ENCODE peak calls at places on chromosomes 1 and 21, in five cellular contexts. One of them, this sample, is unnamed.

GRCh38 chr1:31785947-31786290 is 21.8 kb upstream of the ADGRB2 start:
- DNase-seq in iris pigment epithelial cell: no peak
- DNase-seq in stimulated activated CD4-positive, alpha-beta T cell treated with anti-CD3 and anti-CD28 coated beads, TNF-alpha, amount 100 ng/mL, for 4 hours: no peak
- DNase-seq in K562: no peak
- DNase-seq in psoas muscle: no peak
- DNase-seq in this sample: peak

GRCh38 chr1:24393892-24394291 is 19.7 kb downstream of the STPG1 start:
- DNase-seq in stimulated activated CD4-positive, alpha-beta T cell treated with anti-CD3 and anti-CD28 coated beads, TNF-alpha, amount 100 ng/mL, for 4 hours: no peak
- DNase-seq in K562: no peak
- DNase-seq in iris pigment epithelial cell: peak
- DNase-seq in psoas muscle: no peak
- DNase-seq in this sample: no peak

GRCh38 chr1:80417651-80418050 is 1383.1 kb upstream of the ADGRL2 start:
- DNase-seq in K562: no peak
- DNase-seq in stimulated activated CD4-positive, alpha-beta T cell treated with anti-CD3 and anti-CD28 coated beads, TNF-alpha, amount 100 ng/mL, for 4 hours: no peak
- DNase-seq in iris pigment epithelial cell: peak
- DNase-seq in psoas muscle: no peak
- DNase-seq in this sample: no peak

GRCh38 chr1:9449106-9449627 is 90.1 kb upstream of the SLC25A33 start:
- DNase-seq in stimulated activated CD4-positive, alpha-beta T cell treated with anti-CD3 and anti-CD28 coated beads, TNF-alpha, amount 100 ng/mL, for 4 hours: no peak
- DNase-seq in psoas muscle: peak
- DNase-seq in K562: no peak
- DNase-seq in iris pigment epithelial cell: peak
- DNase-seq in this sample: peak

GRCh38 chr1:207937204-207937603 is 26.3 kb upstream of the CD34 start:
- DNase-seq in psoas muscle: no peak
- DNase-seq in iris pigment epithelial cell: no peak
- DNase-seq in stimulated activated CD4-positive, alpha-beta T cell treated with anti-CD3 and anti-CD28 coated beads, TNF-alpha, amount 100 ng/mL, for 4 hours: no peak
- DNase-seq in K562: no peak
- DNase-seq in this sample: no peak

GRCh38 chr1:51295926-51296325 is 34.4 kb downstream of the TTC39A start:
- DNase-seq in stimulated activated CD4-positive, alpha-beta T cell treated with anti-CD3 and anti-CD28 coated beads, TNF-alpha, amount 100 ng/mL, for 4 hours: no peak
- DNase-seq in K562: no peak
- DNase-seq in psoas muscle: no peak
- DNase-seq in iris pigment epithelial cell: no peak
- DNase-seq in this sample: peak

GRCh38 chr1:213231795-213232231 is 180.8 kb downstream of the RPS6KC1 start:
- DNase-seq in stimulated activated CD4-positive, alpha-beta T cell treated with anti-CD3 and anti-CD28 coated beads, TNF-alpha, amount 100 ng/mL, for 4 hours: no peak
- DNase-seq in iris pigment epithelial cell: no peak
- DNase-seq in psoas muscle: no peak
- DNase-seq in K562: no peak
- DNase-seq in this sample: no peak

GRCh38 chr1:157000686-157001085 is 44.9 kb downstream of the ARHGEF11 start:
- DNase-seq in K562: no peak
- DNase-seq in psoas muscle: no peak
- DNase-seq in stimulated activated CD4-positive, alpha-beta T cell treated with anti-CD3 and anti-CD28 coated beads, TNF-alpha, amount 100 ng/mL, for 4 hours: no peak
- DNase-seq in iris pigment epithelial cell: peak
- DNase-seq in this sample: no peak

GRCh38 chr1:61388586-61388985 is 306.2 kb downstream of the NFIA start:
- DNase-seq in K562: no peak
- DNase-seq in iris pigment epithelial cell: peak
- DNase-seq in stimulated activated CD4-positive, alpha-beta T cell treated with anti-CD3 and anti-CD28 coated beads, TNF-alpha, amount 100 ng/mL, for 4 hours: no peak
- DNase-seq in psoas muscle: no peak
- DNase-seq in this sample: no peak

GRCh38 chr1:56774067-56774609 is 45.1 kb downstream of the FYB2 start:
- DNase-seq in psoas muscle: no peak
- DNase-seq in stimulated activated CD4-positive, alpha-beta T cell treated with anti-CD3 and anti-CD28 coated beads, TNF-alpha, amount 100 ng/mL, for 4 hours: no peak
- DNase-seq in iris pigment epithelial cell: no peak
- DNase-seq in K562: no peak
- DNase-seq in this sample: no peak

GRCh38 chr1:240304466-240304865 is 212.8 kb downstream of the FMN2 start:
- DNase-seq in psoas muscle: no peak
- DNase-seq in stimulated activated CD4-positive, alpha-beta T cell treated with anti-CD3 and anti-CD28 coated beads, TNF-alpha, amount 100 ng/mL, for 4 hours: no peak
- DNase-seq in iris pigment epithelial cell: no peak
- DNase-seq in K562: no peak
- DNase-seq in this sample: no peak

GRCh38 chr1:69246721-69247120 is 321.0 kb upstream of the LRRC7 start:
- DNase-seq in psoas muscle: no peak
- DNase-seq in iris pigment epithelial cell: no peak
- DNase-seq in K562: no peak
- DNase-seq in stimulated activated CD4-positive, alpha-beta T cell treated with anti-CD3 and anti-CD28 coated beads, TNF-alpha, amount 100 ng/mL, for 4 hours: no peak
- DNase-seq in this sample: no peak

GRCh38 chr1:33397994-33398393 is 32.9 kb downstream of the PHC2 start:
- DNase-seq in iris pigment epithelial cell: no peak
- DNase-seq in psoas muscle: no peak
- DNase-seq in K562: no peak
- DNase-seq in stimulated activated CD4-positive, alpha-beta T cell treated with anti-CD3 and anti-CD28 coated beads, TNF-alpha, amount 100 ng/mL, for 4 hours: no peak
- DNase-seq in this sample: no peak

GRCh38 chr1:172427191-172427590 is 6.7 kb downstream of the C1orf105 start:
- DNase-seq in stimulated activated CD4-positive, alpha-beta T cell treated with anti-CD3 and anti-CD28 coated beads, TNF-alpha, amount 100 ng/mL, for 4 hours: no peak
- DNase-seq in psoas muscle: no peak
- DNase-seq in K562: no peak
- DNase-seq in iris pigment epithelial cell: no peak
- DNase-seq in this sample: no peak

GRCh38 chr21:27149034-27149433 is 182.1 kb upstream of the ADAMTS5 start:
- DNase-seq in iris pigment epithelial cell: peak
- DNase-seq in psoas muscle: no peak
- DNase-seq in K562: no peak
- DNase-seq in stimulated activated CD4-positive, alpha-beta T cell treated with anti-CD3 and anti-CD28 coated beads, TNF-alpha, amount 100 ng/mL, for 4 hours: no peak
- DNase-seq in this sample: no peak

GRCh38 chr1:78491311-78492071 is 717 bp downstream of the PTGFR start:
- DNase-seq in K562: no peak
- DNase-seq in iris pigment epithelial cell: peak
- DNase-seq in psoas muscle: peak
- DNase-seq in stimulated activated CD4-positive, alpha-beta T cell treated with anti-CD3 and anti-CD28 coated beads, TNF-alpha, amount 100 ng/mL, for 4 hours: no peak
- DNase-seq in this sample: peak

GRCh38 chr1:219413523-219413922 is 199.4 kb downstream of the ZC3H11B start:
- DNase-seq in K562: no peak
- DNase-seq in psoas muscle: no peak
- DNase-seq in stimulated activated CD4-positive, alpha-beta T cell treated with anti-CD3 and anti-CD28 coated beads, TNF-alpha, amount 100 ng/mL, for 4 hours: no peak
- DNase-seq in iris pigment epithelial cell: no peak
- DNase-seq in this sample: no peak

GRCh38 chr1:177780096-177780700 is 189.7 kb downstream of the SEC16B start:
- DNase-seq in iris pigment epithelial cell: peak
- DNase-seq in psoas muscle: no peak
- DNase-seq in K562: no peak
- DNase-seq in stimulated activated CD4-positive, alpha-beta T cell treated with anti-CD3 and anti-CD28 coated beads, TNF-alpha, amount 100 ng/mL, for 4 hours: no peak
- DNase-seq in this sample: no peak

GRCh38 chr1:209207126-209207700 is 376.3 kb upstream of the CAMK1G start:
- DNase-seq in stimulated activated CD4-positive, alpha-beta T cell treated with anti-CD3 and anti-CD28 coated beads, TNF-alpha, amount 100 ng/mL, for 4 hours: no peak
- DNase-seq in K562: no peak
- DNase-seq in iris pigment epithelial cell: no peak
- DNase-seq in psoas muscle: no peak
- DNase-seq in this sample: no peak

GRCh38 chr1:7300893-7301292 is 470.2 kb upstream of the VAMP3 start:
- DNase-seq in stimulated activated CD4-positive, alpha-beta T cell treated with anti-CD3 and anti-CD28 coated beads, TNF-alpha, amount 100 ng/mL, for 4 hours: no peak
- DNase-seq in psoas muscle: no peak
- DNase-seq in iris pigment epithelial cell: peak
- DNase-seq in K562: no peak
- DNase-seq in this sample: no peak

GRCh38 chr1:200558866-200559459 is 61.6 kb downstream of the KIF14 start:
- DNase-seq in stimulated activated CD4-positive, alpha-beta T cell treated with anti-CD3 and anti-CD28 coated beads, TNF-alpha, amount 100 ng/mL, for 4 hours: no peak
- DNase-seq in psoas muscle: no peak
- DNase-seq in iris pigment epithelial cell: peak
- DNase-seq in K562: peak
- DNase-seq in this sample: no peak

GRCh38 chr1:206721454-206721853 is 36.7 kb downstream of the MAPKAPK2 start:
- DNase-seq in iris pigment epithelial cell: no peak
- DNase-seq in K562: no peak
- DNase-seq in psoas muscle: no peak
- DNase-seq in stimulated activated CD4-positive, alpha-beta T cell treated with anti-CD3 and anti-CD28 coated beads, TNF-alpha, amount 100 ng/mL, for 4 hours: no peak
- DNase-seq in this sample: no peak

GRCh38 chr1:230205719-230206198 is 138.7 kb downstream of the GALNT2 start:
- DNase-seq in K562: peak
- DNase-seq in iris pigment epithelial cell: peak
- DNase-seq in psoas muscle: no peak
- DNase-seq in stimulated activated CD4-positive, alpha-beta T cell treated with anti-CD3 and anti-CD28 coated beads, TNF-alpha, amount 100 ng/mL, for 4 hours: no peak
- DNase-seq in this sample: no peak

GRCh38 chr21:19908386-19908785 is 1089.8 kb upstream of the NCAM2 start:
- DNase-seq in stimulated activated CD4-positive, alpha-beta T cell treated with anti-CD3 and anti-CD28 coated beads, TNF-alpha, amount 100 ng/mL, for 4 hours: no peak
- DNase-seq in psoas muscle: no peak
- DNase-seq in K562: no peak
- DNase-seq in iris pigment epithelial cell: no peak
- DNase-seq in this sample: no peak

GRCh38 chr1:234602334-234603220 is 7.4 kb downstream of the IRF2BP2 start:
- DNase-seq in K562: peak
- DNase-seq in psoas muscle: peak
- DNase-seq in iris pigment epithelial cell: peak
- DNase-seq in stimulated activated CD4-positive, alpha-beta T cell treated with anti-CD3 and anti-CD28 coated beads, TNF-alpha, amount 100 ng/mL, for 4 hours: no peak
- DNase-seq in this sample: no peak

GRCh38 chr1:111983500-111983899 is 6.0 kb downstream of the KCND3 start:
- DNase-seq in K562: no peak
- DNase-seq in psoas muscle: no peak
- DNase-seq in stimulated activated CD4-positive, alpha-beta T cell treated with anti-CD3 and anti-CD28 coated beads, TNF-alpha, amount 100 ng/mL, for 4 hours: no peak
- DNase-seq in iris pigment epithelial cell: no peak
- DNase-seq in this sample: no peak

GRCh38 chr1:110768595-110768994 is 93.9 kb upstream of the KCNA3 start:
- DNase-seq in stimulated activated CD4-positive, alpha-beta T cell treated with anti-CD3 and anti-CD28 coated beads, TNF-alpha, amount 100 ng/mL, for 4 hours: no peak
- DNase-seq in iris pigment epithelial cell: no peak
- DNase-seq in psoas muscle: no peak
- DNase-seq in K562: no peak
- DNase-seq in this sample: no peak

GRCh38 chr1:211705439-211706205 is 30.2 kb upstream of the NEK2 start:
- DNase-seq in iris pigment epithelial cell: no peak
- DNase-seq in stimulated activated CD4-positive, alpha-beta T cell treated with anti-CD3 and anti-CD28 coated beads, TNF-alpha, amount 100 ng/mL, for 4 hours: no peak
- DNase-seq in psoas muscle: no peak
- DNase-seq in K562: no peak
- DNase-seq in this sample: no peak

GRCh38 chr1:221089803-221090202 is 210.6 kb downstream of the HLX start:
- DNase-seq in psoas muscle: no peak
- DNase-seq in iris pigment epithelial cell: no peak
- DNase-seq in stimulated activated CD4-positive, alpha-beta T cell treated with anti-CD3 and anti-CD28 coated beads, TNF-alpha, amount 100 ng/mL, for 4 hours: no peak
- DNase-seq in K562: no peak
- DNase-seq in this sample: no peak

GRCh38 chr1:31782766-31783410 is 18.7 kb upstream of the ADGRB2 start:
- DNase-seq in stimulated activated CD4-positive, alpha-beta T cell treated with anti-CD3 and anti-CD28 coated beads, TNF-alpha, amount 100 ng/mL, for 4 hours: no peak
- DNase-seq in K562: no peak
- DNase-seq in psoas muscle: no peak
- DNase-seq in iris pigment epithelial cell: no peak
- DNase-seq in this sample: no peak

GRCh38 chr1:229819091-229819490 is 193.0 kb downstream of the URB2 start:
- DNase-seq in psoas muscle: no peak
- DNase-seq in iris pigment epithelial cell: peak
- DNase-seq in K562: no peak
- DNase-seq in stimulated activated CD4-positive, alpha-beta T cell treated with anti-CD3 and anti-CD28 coated beads, TNF-alpha, amount 100 ng/mL, for 4 hours: no peak
- DNase-seq in this sample: no peak

GRCh38 chr1:156075775-156076204 is 6.5 kb downstream of the MEX3A start:
- DNase-seq in K562: peak
- DNase-seq in psoas muscle: no peak
- DNase-seq in stimulated activated CD4-positive, alpha-beta T cell treated with anti-CD3 and anti-CD28 coated beads, TNF-alpha, amount 100 ng/mL, for 4 hours: no peak
- DNase-seq in iris pigment epithelial cell: no peak
- DNase-seq in this sample: no peak

GRCh38 chr1:3454811-3455618 is 550 bp downstream of the ARHGEF16 start:
- DNase-seq in iris pigment epithelial cell: no peak
- DNase-seq in stimulated activated CD4-positive, alpha-beta T cell treated with anti-CD3 and anti-CD28 coated beads, TNF-alpha, amount 100 ng/mL, for 4 hours: no peak
- DNase-seq in psoas muscle: peak
- DNase-seq in K562: peak
- DNase-seq in this sample: no peak